ENCODE peak calls at places on chromosomes 11 and 22, in four cellular contexts. H, U, G and T are unnamed samples.

GRCh38 chr22:38740754-38741153 is 15.0 kb downstream of the SUN2 start:
- DNase-seq in G (no peak), H (no peak), U (no peak), T (no peak)

GRCh38 chr11:101470414-101470813 is 113.4 kb downstream of the TRPC6 start:
- DNase-seq in G (no peak), H (peak; percentile 14), U (no peak), T (no peak)

GRCh38 chr22:20421507-20421874 is 16.1 kb downstream of the SCARF2 start:
- DNase-seq in H (no peak), U (no peak), G (no peak), T (no peak)

GRCh38 chr22:35404176-35404575 is 4.2 kb downstream of the MCM5 start:
- DNase-seq in H (no peak), U (no peak), G (no peak), T (no peak)

GRCh38 chr11:75184757-75185156 is 33.9 kb downstream of the SLCO2B1 start:
- DNase-seq in H (no peak), U (no peak), G (no peak), T (no peak)

GRCh38 chr11:76578655-76579046 is 91.9 kb downstream of the LRRC32 start:
- DNase-seq in U (peak; percentile 27), H (no peak), G (no peak), T (no peak)

GRCh38 chr11:70913715-70914231 is 338.6 kb downstream of the SHANK2 start:
- DNase-seq in G (peak; percentile 9), U (no peak), H (no peak), T (no peak)

GRCh38 chr22:36301384-36301828 is 48.5 kb downstream of the APOL1 start:
- DNase-seq in G (peak; percentile 78), U (peak; percentile 82), H (peak; percentile 52), T (peak; percentile 67)

GRCh38 chr22:23392420-23393121 is 187.5 kb downstream of the IGLL1 start:
- DNase-seq in G (no peak), H (no peak), U (no peak), T (no peak)

GRCh38 chr22:45688606-45689080 is 17.0 kb downstream of the ATXN10 start:
- DNase-seq in G (no peak), U (peak; percentile 14), H (peak; percentile 92), T (peak; percentile 97)

GRCh38 chr22:33247758-33248157 is 189.6 kb upstream of the SYN3 start:
- DNase-seq in U (no peak), G (peak; percentile 17), H (no peak), T (peak; percentile 80)

GRCh38 chr11:13216019-13217006 is 61.3 kb upstream of the BMAL1 start:
- DNase-seq in G (no peak), U (no peak), H (peak; percentile 96), T (peak; percentile 89)

GRCh38 chr11:61082931-61083531 is 19.3 kb upstream of the CD5 start:
- DNase-seq in H (no peak), U (no peak), G (no peak), T (no peak)

GRCh38 chr11:2789791-2790580 is 90.2 kb upstream of the KCNQ1OT1 start:
- DNase-seq in G (no peak), H (no peak), U (peak; percentile 4), T (no peak)

GRCh38 chr11:110447343-110447742 is 17.6 kb downstream of the FDX1 start:
- DNase-seq in U (no peak), G (no peak), H (no peak), T (no peak)

GRCh38 chr22:45970709-45971388 is 6.1 kb downstream of the WNT7B start:
- DNase-seq in G (no peak), U (no peak), H (peak; percentile 58), T (no peak)

GRCh38 chr22:20552450-20552894 is 45.1 kb downstream of the MED15 start:
- DNase-seq in H (peak; percentile 84), G (no peak), U (peak; percentile 66), T (peak; percentile 68)

GRCh38 chr11:30196400-30197206 is 34.2 kb upstream of the FSHB start:
- DNase-seq in U (peak; percentile 78), H (peak; percentile 42), G (peak; percentile 43), T (peak; percentile 44)

GRCh38 chr11:13680501-13681264 is 12.2 kb downstream of the FAR1 start:
- DNase-seq in G (no peak), U (no peak), H (no peak), T (peak; percentile 8)

GRCh38 chr22:17751596-17751995 is 22.7 kb downstream of the BID start:
- DNase-seq in U (no peak), H (no peak), G (no peak), T (no peak)

GRCh38 chr22:17746916-17747315 is 27.4 kb downstream of the BID start:
- DNase-seq in U (no peak), G (no peak), H (no peak), T (no peak)

GRCh38 chr22:17744430-17744829 is 29.8 kb downstream of the BID start:
- DNase-seq in G (no peak), H (no peak), U (no peak), T (no peak)

GRCh38 chr22:17749605-17750395 is 24.5 kb downstream of the BID start:
- DNase-seq in U (no peak), H (no peak), G (no peak), T (no peak)

DNA sequence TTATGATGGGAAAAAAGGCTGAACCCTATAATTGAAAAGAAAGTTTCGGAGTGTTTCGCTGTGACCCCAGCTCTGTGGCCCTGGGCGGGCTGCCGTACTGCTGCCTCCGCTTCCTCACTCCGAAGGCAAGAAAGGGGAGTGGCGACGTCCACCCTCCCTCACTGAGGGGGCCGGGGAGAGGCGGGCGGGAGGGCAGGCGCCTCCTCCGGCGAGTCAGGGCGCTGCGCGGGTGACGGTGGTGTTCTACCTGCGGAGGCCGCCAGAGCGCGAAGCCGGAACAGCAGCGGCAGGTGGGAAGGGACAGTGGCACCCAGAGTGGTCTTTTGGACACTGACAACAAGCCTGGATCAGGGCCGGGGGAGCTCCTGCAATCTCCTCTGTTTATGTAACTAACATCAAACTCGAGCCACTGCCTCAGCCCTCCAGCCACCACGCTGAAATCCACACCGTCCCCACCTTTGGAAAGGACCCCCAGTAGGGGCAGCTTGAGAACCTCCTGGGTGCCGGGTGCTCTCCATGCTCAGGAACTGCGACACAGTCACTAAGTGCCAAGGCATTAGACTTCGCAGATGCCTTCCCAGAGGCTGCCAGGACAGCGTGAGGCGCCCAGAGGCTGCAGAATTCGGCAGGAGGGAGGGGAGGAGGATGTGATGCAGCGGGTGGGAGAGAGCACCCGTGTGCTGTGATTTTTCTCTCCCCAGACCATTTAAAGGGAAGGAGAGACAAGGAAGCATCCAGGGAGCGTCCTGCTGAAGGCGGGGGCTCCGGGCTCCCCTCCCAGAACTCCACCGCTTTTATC is 25.5 kb downstream of the BID start:
- DNase-seq in H (no peak), G (no peak), U (no peak), T (no peak)
- TF ChIP-seq CTCF in H (no peak), G (no peak), U (no peak), T (no peak)

GRCh38 chr11:9089636-9090035 is 1.8 kb downstream of the SCUBE2 start:
- DNase-seq in U (no peak), G (no peak), H (no peak), T (no peak)
- H3K4me3 ChIP-seq in U (no peak overlapping the region), G (no peak overlapping the region), H (no peak overlapping the region), T (no peak overlapping the region)

DNA sequence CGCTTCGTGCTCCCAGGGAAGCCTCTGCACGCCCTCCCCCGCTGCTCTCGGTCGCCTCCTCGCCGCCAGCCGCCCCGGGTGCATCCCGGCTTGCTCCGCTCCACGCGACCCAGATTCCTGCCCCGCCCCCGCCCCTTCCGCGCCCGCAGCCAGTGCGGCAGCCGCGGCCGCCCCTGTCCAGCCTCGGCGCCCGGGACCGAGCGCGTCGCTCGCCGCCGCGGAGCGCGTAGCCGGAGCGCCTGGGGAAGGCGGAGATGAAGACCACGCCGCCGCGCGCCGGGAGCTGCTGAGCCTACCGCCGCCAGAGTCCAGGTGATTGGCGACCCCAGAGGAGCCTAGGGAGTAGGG is at the start of gene ELMOD1:
- DNase-seq in H (peak; percentile 40), G (peak; percentile 71), U (peak; percentile 52), T (no peak)
- TF ChIP-seq CTCF in H (peak; percentile 27), G (no peak), U (no peak), T (peak; percentile 26)

GRCh38 chr11:64028398-64029115 is 7.2 kb upstream of the FLRT1 start:
- DNase-seq in H (no peak), U (no peak), G (no peak), T (no peak)
- H3K4me3 ChIP-seq in H (no peak overlapping the region), U (no peak overlapping the region), G (no peak overlapping the region), T (no peak overlapping the region)

DNA sequence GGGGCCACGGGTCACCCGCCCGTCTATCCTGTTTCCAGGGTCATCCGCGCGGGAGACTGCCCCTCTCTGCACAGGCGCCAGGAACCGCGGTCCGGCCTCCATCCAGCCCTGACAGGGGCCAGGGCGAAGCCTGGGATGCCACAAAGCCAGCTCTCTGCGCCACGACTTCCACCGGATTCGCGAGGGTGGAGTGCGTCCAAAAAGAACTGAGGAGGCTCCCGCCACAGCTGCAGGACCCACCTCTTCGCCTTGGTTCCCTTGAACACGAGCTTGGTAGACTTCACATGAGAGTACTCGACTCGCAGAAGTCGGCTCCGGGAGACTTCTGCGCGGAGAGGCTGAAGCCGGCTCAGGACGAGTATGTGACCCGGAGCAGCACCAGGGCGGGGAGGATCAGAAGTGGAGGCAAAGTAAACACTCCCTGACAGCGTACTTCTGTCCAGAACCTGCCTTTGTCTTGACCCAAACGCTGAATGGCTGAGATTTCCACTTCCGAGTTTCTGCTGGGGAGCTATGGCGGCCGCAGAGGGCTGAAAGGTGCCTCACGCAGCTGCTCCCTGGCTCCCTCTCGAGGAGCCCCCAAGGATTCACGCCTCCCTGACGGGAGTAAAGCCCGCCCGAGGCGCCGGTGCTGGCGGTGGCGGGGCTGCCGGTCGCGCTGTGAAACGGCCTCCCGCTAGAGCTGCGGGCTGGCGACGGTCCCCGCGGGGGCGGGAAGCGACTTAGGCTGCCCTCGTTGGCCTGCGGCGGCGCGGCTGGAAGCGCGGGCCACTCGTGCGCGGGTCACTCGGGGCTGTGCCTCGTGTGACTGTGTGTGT is 4566.7 kb upstream of the OR11H1 start:
- DNase-seq in U (no peak), G (no peak), H (no peak), T (no peak)
- TF ChIP-seq CTCF in U (no peak), G (no peak), H (no peak), T (no peak)

DNA sequence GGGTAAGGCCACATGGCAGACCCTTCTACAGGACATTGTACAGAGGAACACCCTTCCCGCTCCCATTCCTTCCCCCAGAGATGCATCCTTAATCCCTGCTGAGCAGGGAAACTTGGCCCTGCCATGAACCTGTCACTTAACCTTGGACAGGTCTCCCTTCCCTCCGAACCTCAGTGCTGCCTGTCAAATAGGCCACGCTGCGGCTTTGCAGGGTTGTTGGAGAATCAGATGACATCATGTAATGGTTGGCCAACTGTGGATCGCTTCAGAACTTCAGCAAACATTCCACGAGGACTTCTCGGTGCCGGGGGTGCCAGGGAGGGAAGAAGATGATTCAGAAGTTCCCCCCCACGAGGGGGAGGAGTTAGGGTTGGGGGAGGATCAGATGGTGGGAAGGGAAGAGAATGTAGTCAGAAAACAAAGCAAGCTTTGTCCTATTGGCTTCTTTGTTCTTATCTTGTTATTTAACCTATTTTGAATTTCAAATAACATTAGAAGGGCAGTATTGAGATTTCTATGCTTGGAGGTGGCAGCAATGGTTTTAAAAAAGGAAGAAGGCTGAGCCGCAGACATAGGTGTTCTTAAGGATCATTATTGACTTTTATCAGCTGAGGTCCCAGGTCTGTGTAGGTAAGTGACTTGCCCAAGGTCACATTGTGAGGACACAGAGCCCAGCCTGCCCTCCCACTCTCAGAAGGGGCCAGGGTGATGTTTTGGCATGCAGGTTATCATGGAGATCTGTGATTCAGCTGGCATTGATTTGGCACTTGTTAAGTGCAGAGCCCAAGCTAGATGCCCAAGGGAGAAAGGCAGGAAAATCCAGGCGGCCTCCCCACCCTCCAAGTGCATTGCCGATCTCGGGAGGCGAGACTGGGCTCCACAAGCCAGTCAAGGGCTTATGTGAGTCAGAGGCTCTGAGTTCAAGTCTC is 3.1 kb downstream of the CDC42EP1 start:
- DNase-seq in H (peak; percentile 94), G (no peak), U (peak; percentile 83), T (peak; percentile 94)
- H3K4me3 ChIP-seq in H (peak overlapping the region; percentile 88), G (no peak overlapping the region), U (no peak overlapping the region), T (peak overlapping the region; percentile 47)